ENCODE peak calls at places on chromosome 11, in nine cellular contexts. M, Z, B, O, P, D, Q, N and L are unnamed samples.

GRCh38 chr11:107857550-107858216 is 904 bp downstream of the SLC35F2 start:
- DNase-seq in M (no peak), Z (no peak), B (peak), O (peak), P (no peak), D (peak), Q (no peak), N (no peak), L (no peak)

GRCh38 chr11:103413266-103413888 is 304.2 kb downstream of the DYNC2H1 start:
- DNase-seq in M (no peak), Z (no peak), B (no peak), O (no peak), P (no peak), D (no peak), Q (no peak), N (no peak), L (no peak)

GRCh38 chr11:120706257-120706656 is 194.7 kb downstream of the GRIK4 start:
- DNase-seq in M (no peak), Z (no peak), B (no peak), O (no peak), P (no peak), D (no peak), Q (no peak), N (no peak), L (no peak)

GRCh38 chr11:82996966-82997606 is 74.6 kb downstream of the RAB30 start:
- DNase-seq in M (no peak), Z (no peak), B (no peak), O (no peak), P (no peak), D (no peak), Q (no peak), N (no peak), L (no peak)

GRCh38 chr11:11396290-11397042 is 43.4 kb upstream of the CSNK2A3 start:
- DNase-seq in M (no peak), Z (peak), B (peak), O (no peak), P (peak), D (no peak), Q (peak), N (no peak), L (no peak)

GRCh38 chr11:692824-693414 is 2.1 kb downstream of the DEAF1 start:
- DNase-seq in M (no peak), Z (no peak), B (peak), O (no peak), P (no peak), D (no peak), Q (no peak), N (peak), L (peak)

GRCh38 chr11:59706518-59707285 is 6.9 kb downstream of the OR10V1 start:
- DNase-seq in M (no peak), Z (peak), B (peak), O (peak), P (peak), D (peak), Q (peak), N (no peak), L (no peak)

GRCh38 chr11:57205046-57205671 is 23.4 kb downstream of the LRRC55 start:
- DNase-seq in M (no peak), Z (no peak), B (peak), O (no peak), P (peak), D (no peak), Q (no peak), N (no peak), L (no peak)

GRCh38 chr11:35484435-35484834 is 41.0 kb downstream of the PAMR1 start:
- DNase-seq in M (no peak), Z (peak), B (peak), O (no peak), P (peak), D (no peak), Q (no peak), N (no peak), L (no peak)

GRCh38 chr11:47905358-47906059 is 57.4 kb upstream of the NUP160 start:
- DNase-seq in M (no peak), Z (peak), B (no peak), O (no peak), P (peak), D (no peak), Q (no peak), N (no peak), L (no peak)

GRCh38 chr11:5815534-5815933 is 6.8 kb downstream of the OR52N2 start:
- DNase-seq in M (no peak), Z (no peak), B (no peak), O (peak), P (no peak), D (no peak), Q (no peak), N (no peak), L (no peak)

GRCh38 chr11:5625281-5625680 is 480 bp downstream of the TRIM34 start:
- DNase-seq in M (no peak), Z (no peak), B (no peak), O (no peak), P (no peak), D (no peak), Q (no peak), N (no peak), L (no peak)

GRCh38 chr11:91248199-91248807 is 976.3 kb upstream of the FAT3 start:
- DNase-seq in M (no peak), Z (peak), B (peak), O (peak), P (no peak), D (peak), Q (peak), N (peak), L (no peak)

GRCh38 chr11:9886595-9886994 is 222.7 kb downstream of the SWAP70 start:
- DNase-seq in M (no peak), Z (no peak), B (no peak), O (no peak), P (no peak), D (no peak), Q (no peak), N (no peak), L (no peak)

GRCh38 chr11:23404225-23405160 is 544.2 kb upstream of the CCDC179 start:
- DNase-seq in M (no peak), Z (no peak), B (no peak), O (no peak), P (no peak), D (no peak), Q (no peak), N (no peak), L (no peak)

GRCh38 chr11:22069844-22070243 is 123.0 kb upstream of the ANO5 start:
- DNase-seq in M (no peak), Z (no peak), B (no peak), O (no peak), P (no peak), D (no peak), Q (no peak), N (no peak), L (no peak)

GRCh38 chr11:102685769-102686168 is 19.8 kb downstream of the MMP27 start:
- DNase-seq in M (no peak), Z (no peak), B (no peak), O (peak), P (no peak), D (no peak), Q (no peak), N (no peak), L (no peak)

GRCh38 chr11:69152748-69153446 is 2.8 kb upstream of the SMIM38 start:
- DNase-seq in M (no peak), Z (no peak), B (no peak), O (no peak), P (no peak), D (no peak), Q (no peak), N (no peak), L (no peak)

GRCh38 chr11:28338371-28338770 is 230.2 kb downstream of the METTL15 start:
- DNase-seq in M (no peak), Z (no peak), B (no peak), O (no peak), P (peak), D (no peak), Q (no peak), N (no peak), L (no peak)

GRCh38 chr11:93073508-93074280 is 104.2 kb downstream of the MTNR1B start:
- DNase-seq in M (no peak), Z (no peak), B (no peak), O (no peak), P (no peak), D (no peak), Q (no peak), N (no peak), L (no peak)

GRCh38 chr11:119912214-119912613 is 183.2 kb upstream of the NECTIN1 start:
- DNase-seq in M (no peak), Z (no peak), B (no peak), O (no peak), P (no peak), D (no peak), Q (no peak), N (peak), L (peak)

GRCh38 chr11:2312232-2313042 is 10.6 kb downstream of the TSPAN32 start:
- DNase-seq in M (no peak), Z (no peak), B (peak), O (no peak), P (no peak), D (no peak), Q (no peak), N (no peak), L (no peak)

GRCh38 chr11:111206472-111206871 is 39.1 kb upstream of the POU2AF2 start:
- DNase-seq in M (no peak), Z (peak), B (peak), O (no peak), P (peak), D (no peak), Q (peak), N (no peak), L (no peak)

GRCh38 chr11:78853521-78853920 is 278.9 kb upstream of the NARS2 start:
- DNase-seq in M (no peak), Z (no peak), B (no peak), O (no peak), P (no peak), D (no peak), Q (no peak), N (no peak), L (no peak)

GRCh38 chr11:1162153-1162497 is 4.4 kb downstream of the MUC5AC start:
- DNase-seq in M (no peak), Z (no peak), B (no peak), O (no peak), P (no peak), D (no peak), Q (no peak), N (no peak), L (no peak)

GRCh38 chr11:122271747-122272146 is 155.7 kb upstream of the BLID start:
- DNase-seq in M (no peak), Z (no peak), B (no peak), O (no peak), P (no peak), D (no peak), Q (no peak), N (no peak), L (no peak)

GRCh38 chr11:66068923-66069714 is 953 bp upstream of the PACS1 start:
- DNase-seq in M (peak), Z (no peak), B (peak), O (peak), P (no peak), D (no peak), Q (no peak), N (no peak), L (no peak)

GRCh38 chr11:69439651-69440464 is 41.6 kb upstream of the LINC01488 start:
- DNase-seq in M (no peak), Z (no peak), B (no peak), O (no peak), P (no peak), D (no peak), Q (no peak), N (no peak), L (no peak)

GRCh38 chr11:782264-783174 is 5.2 kb upstream of the GATD1 start:
- DNase-seq in M (no peak), Z (no peak), B (no peak), O (no peak), P (no peak), D (no peak), Q (no peak), N (no peak), L (no peak)

GRCh38 chr11:15901046-15901445 is 455.3 kb downstream of the SOX6 start:
- DNase-seq in M (no peak), Z (no peak), B (no peak), O (no peak), P (no peak), D (no peak), Q (no peak), N (no peak), L (no peak)

GRCh38 chr11:111510311-111510710 is 1.9 kb downstream of the BTG4 start:
- DNase-seq in M (no peak), Z (peak), B (peak), O (peak), P (no peak), D (no peak), Q (no peak), N (no peak), L (no peak)

GRCh38 chr11:7656704-7657103 is 16.6 kb downstream of the CYB5R2 start:
- DNase-seq in M (no peak), Z (no peak), B (no peak), O (no peak), P (no peak), D (no peak), Q (no peak), N (no peak), L (no peak)

GRCh38 chr11:93655047-93655446 is 6.4 kb upstream of the CEP295 start:
- DNase-seq in M (no peak), Z (no peak), B (no peak), O (peak), P (no peak), D (no peak), Q (no peak), N (no peak), L (no peak)

GRCh38 chr11:116263020-116263419 is 509.8 kb downstream of the BUD13 start:
- DNase-seq in M (no peak), Z (no peak), B (no peak), O (no peak), P (no peak), D (no peak), Q (no peak), N (peak), L (no peak)

GRCh38 chr11:837189-837989 is 4.6 kb downstream of the CD151 start:
- DNase-seq in M (no peak), Z (no peak), B (no peak), O (no peak), P (no peak), D (no peak), Q (no peak), N (no peak), L (no peak)

GRCh38 chr11:102177974-102178631 is 67.9 kb downstream of the YAP1 start:
- DNase-seq in M (no peak), Z (peak), B (peak), O (no peak), P (peak), D (no peak), Q (peak), N (no peak), L (no peak)